ENCODE peak calls at places on chromosomes 13 and 19, in seven cellular contexts. One of them, this sample, is unnamed.

GRCh38 chr19:45293682-45294081 is 29.0 kb downstream of the CKM start:
- DNase-seq in tibial nerve: no peak
- DNase-seq in suprapubic skin: no peak
- DNase-seq in A549: no peak
- DNase-seq in upper lobe of left lung: no peak
- DNase-seq in K562: no peak
- DNase-seq in stomach: no peak
- DNase-seq in this sample: no peak

GRCh38 chr19:39207293-39207836 is 3.3 kb upstream of the SYCN start:
- DNase-seq in tibial nerve: no peak
- DNase-seq in suprapubic skin: no peak
- DNase-seq in A549: no peak
- DNase-seq in upper lobe of left lung: no peak
- DNase-seq in K562: no peak
- DNase-seq in stomach: no peak
- DNase-seq in this sample: no peak

GRCh38 chr13:41942462-41943094 is 18.3 kb downstream of the VWA8 start:
- DNase-seq in tibial nerve: no peak
- DNase-seq in suprapubic skin: no peak
- DNase-seq in A549: peak; percentile 55
- DNase-seq in upper lobe of left lung: no peak
- DNase-seq in K562: peak; percentile 18
- DNase-seq in stomach: no peak
- DNase-seq in this sample: no peak

GRCh38 chr13:64778002-64778401 is 2452.1 kb downstream of the PCDH9 start:
- DNase-seq in tibial nerve: no peak
- DNase-seq in suprapubic skin: no peak
- DNase-seq in A549: no peak
- DNase-seq in upper lobe of left lung: no peak
- DNase-seq in K562: no peak
- DNase-seq in stomach: no peak
- DNase-seq in this sample: no peak

GRCh38 chr13:47114030-47114429 is 217.2 kb upstream of the HTR2A start:
- DNase-seq in tibial nerve: no peak
- DNase-seq in suprapubic skin: no peak
- DNase-seq in A549: no peak
- DNase-seq in upper lobe of left lung: no peak
- DNase-seq in K562: no peak
- DNase-seq in stomach: no peak
- DNase-seq in this sample: no peak

GRCh38 chr19:46211201-46211881 is 18.2 kb upstream of the IGFL1 start:
- DNase-seq in tibial nerve: no peak
- DNase-seq in suprapubic skin: no peak
- DNase-seq in A549: peak; percentile 80
- DNase-seq in upper lobe of left lung: peak; percentile 36
- DNase-seq in K562: no peak
- DNase-seq in stomach: peak; percentile 53
- DNase-seq in this sample: no peak

GRCh38 chr13:23754506-23754905 is 134.7 kb downstream of the MIPEP start:
- DNase-seq in tibial nerve: no peak
- DNase-seq in suprapubic skin: no peak
- DNase-seq in A549: no peak
- DNase-seq in upper lobe of left lung: no peak
- DNase-seq in K562: no peak
- DNase-seq in stomach: no peak
- DNase-seq in this sample: no peak

GRCh38 chr19:49497047-49497789 is 984 bp downstream of the RPS11 start:
- DNase-seq in tibial nerve: peak; percentile 51
- DNase-seq in suprapubic skin: peak; percentile 88
- DNase-seq in A549: peak; percentile 79
- DNase-seq in upper lobe of left lung: peak; percentile 88
- DNase-seq in K562: peak; percentile 70
- DNase-seq in stomach: peak; percentile 78
- DNase-seq in this sample: peak; percentile 81

GRCh38 chr19:2561221-2561620 is 85.3 kb downstream of the GADD45B start:
- DNase-seq in tibial nerve: no peak
- DNase-seq in suprapubic skin: no peak
- DNase-seq in A549: no peak
- DNase-seq in upper lobe of left lung: no peak
- DNase-seq in K562: no peak
- DNase-seq in stomach: no peak
- DNase-seq in this sample: peak; percentile 39

GRCh38 chr19:35066691-35067563 is 25.4 kb downstream of the HPN start:
- DNase-seq in tibial nerve: peak; percentile 91
- DNase-seq in suprapubic skin: peak; percentile 90
- DNase-seq in A549: peak; percentile 93
- DNase-seq in upper lobe of left lung: peak; percentile 83
- DNase-seq in K562: peak; percentile 89
- DNase-seq in stomach: peak; percentile 91
- DNase-seq in this sample: peak; percentile 89

GRCh38 chr19:47707135-47707925 is 5.9 kb upstream of the EHD2 start:
- DNase-seq in tibial nerve: no peak
- DNase-seq in suprapubic skin: no peak
- DNase-seq in A549: peak; percentile 93
- DNase-seq in upper lobe of left lung: peak; percentile 67
- DNase-seq in K562: peak; percentile 72
- DNase-seq in stomach: peak; percentile 82
- DNase-seq in this sample: peak; percentile 88

GRCh38 chr13:62919491-62919890 is 1503.8 kb upstream of the PCDH20 start:
- DNase-seq in tibial nerve: no peak
- DNase-seq in suprapubic skin: peak; percentile 42
- DNase-seq in A549: no peak
- DNase-seq in upper lobe of left lung: no peak
- DNase-seq in K562: no peak
- DNase-seq in stomach: no peak
- DNase-seq in this sample: no peak

GRCh38 chr19:1992759-1993260 is 22.7 kb downstream of the BTBD2 start:
- DNase-seq in tibial nerve: no peak
- DNase-seq in suprapubic skin: no peak
- DNase-seq in A549: peak; percentile 24
- DNase-seq in upper lobe of left lung: no peak
- DNase-seq in K562: peak; percentile 95
- DNase-seq in stomach: no peak
- DNase-seq in this sample: peak; percentile 64

GRCh38 chr19:38514812-38515633 is 81.5 kb downstream of the RYR1 start:
- DNase-seq in tibial nerve: peak; percentile 24
- DNase-seq in suprapubic skin: no peak
- DNase-seq in A549: peak; percentile 83
- DNase-seq in upper lobe of left lung: peak; percentile 67
- DNase-seq in K562: peak; percentile 87
- DNase-seq in stomach: peak; percentile 72
- DNase-seq in this sample: peak; percentile 73

GRCh38 chr13:114116734-114117133 is 15.7 kb downstream of the RASA3 start:
- DNase-seq in tibial nerve: no peak
- DNase-seq in suprapubic skin: peak; percentile 29
- DNase-seq in A549: no peak
- DNase-seq in upper lobe of left lung: no peak
- DNase-seq in K562: no peak
- DNase-seq in stomach: no peak
- DNase-seq in this sample: no peak

GRCh38 chr13:30713133-30713532 is 22.2 kb upstream of the ALOX5AP start:
- DNase-seq in tibial nerve: no peak
- DNase-seq in suprapubic skin: no peak
- DNase-seq in A549: peak; percentile 20
- DNase-seq in upper lobe of left lung: peak; percentile 73
- DNase-seq in K562: no peak
- DNase-seq in stomach: no peak
- DNase-seq in this sample: no peak

GRCh38 chr13:30711375-30711774 is 24.0 kb upstream of the ALOX5AP start:
- DNase-seq in tibial nerve: no peak
- DNase-seq in suprapubic skin: no peak
- DNase-seq in A549: peak; percentile 8
- DNase-seq in upper lobe of left lung: no peak
- DNase-seq in K562: no peak
- DNase-seq in stomach: no peak
- DNase-seq in this sample: no peak

GRCh38 chr13:30714629-30715028 is 20.7 kb upstream of the ALOX5AP start:
- DNase-seq in tibial nerve: no peak
- DNase-seq in suprapubic skin: no peak
- DNase-seq in A549: no peak
- DNase-seq in upper lobe of left lung: peak; percentile 63
- DNase-seq in K562: no peak
- DNase-seq in stomach: no peak
- DNase-seq in this sample: no peak

GRCh38 chr13:30710442-30710841 is 24.9 kb upstream of the ALOX5AP start:
- DNase-seq in tibial nerve: no peak
- DNase-seq in suprapubic skin: no peak
- DNase-seq in A549: no peak
- DNase-seq in upper lobe of left lung: no peak
- DNase-seq in K562: no peak
- DNase-seq in stomach: no peak
- DNase-seq in this sample: no peak

GRCh38 chr13:30711837-30712236 is 23.5 kb upstream of the ALOX5AP start:
- DNase-seq in tibial nerve: no peak
- DNase-seq in suprapubic skin: no peak
- DNase-seq in A549: no peak
- DNase-seq in upper lobe of left lung: no peak
- DNase-seq in K562: no peak
- DNase-seq in stomach: no peak
- DNase-seq in this sample: no peak
- TF ChIP-seq EP300 in tibial nerve: no peak
- TF ChIP-seq EP300 in suprapubic skin: no peak
- TF ChIP-seq EP300 in A549: no peak
- TF ChIP-seq EP300 in upper lobe of left lung: no peak
- TF ChIP-seq EP300 in K562: no peak
- TF ChIP-seq EP300 in stomach: no peak
- TF ChIP-seq EP300 in this sample: no peak

GRCh38 chr19:14520543-14520942 is 2.3 kb upstream of the DNAJB1 start:
- DNase-seq in tibial nerve: no peak
- DNase-seq in suprapubic skin: no peak
- DNase-seq in A549: no peak
- DNase-seq in upper lobe of left lung: no peak
- DNase-seq in K562: no peak
- DNase-seq in stomach: no peak
- DNase-seq in this sample: no peak

GRCh38 chr19:14517446-14517839 is 754 bp downstream of the DNAJB1 start:
- DNase-seq in tibial nerve: no peak
- DNase-seq in suprapubic skin: peak; percentile 76
- DNase-seq in A549: no peak
- DNase-seq in upper lobe of left lung: no peak
- DNase-seq in K562: no peak
- DNase-seq in stomach: no peak
- DNase-seq in this sample: no peak

GRCh38 chr19:14517840-14518505 is at the start of gene DNAJB1:
- DNase-seq in tibial nerve: peak; percentile 69
- DNase-seq in suprapubic skin: peak; percentile 85
- DNase-seq in A549: peak; percentile 64
- DNase-seq in upper lobe of left lung: peak; percentile 92
- DNase-seq in K562: peak; percentile 87
- DNase-seq in stomach: peak; percentile 83
- DNase-seq in this sample: peak; percentile 92

GRCh38 chr19:14519860-14520407 is 1.7 kb upstream of the DNAJB1 start:
- DNase-seq in tibial nerve: no peak
- DNase-seq in suprapubic skin: no peak
- DNase-seq in A549: peak; percentile 89
- DNase-seq in upper lobe of left lung: peak; percentile 48
- DNase-seq in K562: no peak
- DNase-seq in stomach: peak; percentile 57
- DNase-seq in this sample: no peak

DNA sequence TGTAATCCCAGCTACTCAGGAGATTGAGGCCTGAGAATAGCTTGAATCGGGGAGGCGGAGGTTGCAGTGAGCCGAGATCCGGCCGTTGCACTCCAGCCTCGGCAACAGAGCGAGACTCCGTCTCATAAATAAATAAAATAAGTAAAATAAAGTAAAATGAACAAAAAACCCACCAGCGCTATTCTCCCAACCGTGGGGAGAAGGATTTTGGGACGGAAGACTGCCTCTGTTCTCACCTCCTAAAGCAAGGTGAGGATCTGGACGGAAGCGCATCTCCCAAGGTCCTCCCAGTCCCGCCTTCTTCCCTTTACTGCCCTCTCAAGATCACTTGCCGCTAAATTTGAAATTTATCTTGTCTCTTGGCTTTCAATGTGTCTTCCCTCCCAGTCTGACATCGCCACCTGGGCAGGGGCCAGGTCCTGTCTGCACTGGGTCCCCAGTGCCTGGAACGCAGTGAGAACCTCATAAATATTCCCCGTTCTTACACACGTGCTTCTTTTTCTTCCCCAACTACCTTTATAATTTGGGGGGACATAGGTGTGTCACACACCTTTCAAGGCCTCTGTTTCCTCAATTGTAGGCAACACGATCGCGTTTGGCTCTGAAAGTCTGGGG is 1.2 kb upstream of the DNAJB1 start:
- DNase-seq in tibial nerve: no peak
- DNase-seq in suprapubic skin: no peak
- DNase-seq in A549: no peak
- DNase-seq in upper lobe of left lung: no peak
- DNase-seq in K562: no peak
- DNase-seq in stomach: no peak
- DNase-seq in this sample: no peak
- H3K4me1 ChIP-seq in tibial nerve: peaks cover 2% of the 10 kb centered on the region
- H3K4me1 ChIP-seq in suprapubic skin: peaks cover 48% of the 10 kb centered on the region
- H3K4me1 ChIP-seq in A549: peaks cover 54% of the 10 kb centered on the region
- H3K4me1 ChIP-seq in upper lobe of left lung: peaks cover 35% of the 10 kb centered on the region
- H3K4me1 ChIP-seq in K562: peaks cover 46% of the 10 kb centered on the region
- H3K4me1 ChIP-seq in stomach: peaks cover 42% of the 10 kb centered on the region
- H3K4me1 ChIP-seq in this sample: no peaks in the 10 kb centered on the region

DNA sequence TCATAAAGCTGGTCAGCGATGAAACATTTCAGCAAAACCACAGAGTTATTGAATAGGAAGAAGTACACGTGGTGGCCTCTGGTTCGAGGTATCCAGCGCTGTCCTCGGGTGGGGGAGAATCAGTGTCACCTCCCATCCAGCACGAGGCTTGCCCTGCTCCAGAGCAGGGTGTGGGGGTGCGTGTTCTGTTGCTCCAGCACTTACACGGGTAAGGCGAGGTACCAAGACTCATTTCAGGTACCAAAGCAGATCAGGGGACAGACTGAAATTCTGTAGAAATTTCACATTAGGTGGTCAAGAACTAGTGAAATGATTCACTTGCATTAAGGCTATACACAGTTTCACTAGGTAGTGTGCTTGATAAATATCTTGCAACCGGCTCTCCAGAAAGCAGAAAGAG is 164.2 kb upstream of the SOX1 start:
- DNase-seq in tibial nerve: no peak
- DNase-seq in suprapubic skin: no peak
- DNase-seq in A549: no peak
- DNase-seq in upper lobe of left lung: no peak
- DNase-seq in K562: no peak
- DNase-seq in stomach: no peak
- DNase-seq in this sample: peak; percentile 27
- H3K9me3 ChIP-seq in tibial nerve: no peaks in the 10 kb centered on the region
- H3K9me3 ChIP-seq in suprapubic skin: no peaks in the 10 kb centered on the region
- H3K9me3 ChIP-seq in A549: no peaks in the 10 kb centered on the region
- H3K9me3 ChIP-seq in upper lobe of left lung: no peaks in the 10 kb centered on the region
- H3K9me3 ChIP-seq in K562: no peaks in the 10 kb centered on the region
- H3K9me3 ChIP-seq in stomach: no peaks in the 10 kb centered on the region
- H3K9me3 ChIP-seq in this sample: no peaks in the 10 kb centered on the region

GRCh38 chr19:27972291-27973040 is 1240.5 kb downstream of the UQCRFS1 start:
- DNase-seq in tibial nerve: no peak
- DNase-seq in suprapubic skin: no peak
- DNase-seq in A549: no peak
- DNase-seq in upper lobe of left lung: no peak
- DNase-seq in K562: no peak
- DNase-seq in stomach: no peak
- DNase-seq in this sample: no peak
- TF ChIP-seq EP300 in tibial nerve: no peak
- TF ChIP-seq EP300 in suprapubic skin: no peak
- TF ChIP-seq EP300 in A549: no peak
- TF ChIP-seq EP300 in upper lobe of left lung: no peak
- TF ChIP-seq EP300 in K562: no peak
- TF ChIP-seq EP300 in stomach: no peak
- TF ChIP-seq EP300 in this sample: no peak

GRCh38 chr19:17112271-17112670 is 36.7 kb downstream of the MYO9B start:
- DNase-seq in tibial nerve: no peak
- DNase-seq in suprapubic skin: no peak
- DNase-seq in A549: no peak
- DNase-seq in upper lobe of left lung: no peak
- DNase-seq in K562: no peak
- DNase-seq in stomach: no peak
- DNase-seq in this sample: no peak
- H3K4me1 ChIP-seq in tibial nerve: no peaks in the 10 kb centered on the region
- H3K4me1 ChIP-seq in suprapubic skin: peaks cover 57% of the 10 kb centered on the region
- H3K4me1 ChIP-seq in A549: peaks cover 20% of the 10 kb centered on the region
- H3K4me1 ChIP-seq in upper lobe of left lung: peaks cover 21% of the 10 kb centered on the region
- H3K4me1 ChIP-seq in K562: peaks cover 24% of the 10 kb centered on the region
- H3K4me1 ChIP-seq in stomach: peaks cover 39% of the 10 kb centered on the region
- H3K4me1 ChIP-seq in this sample: no peaks in the 10 kb centered on the region

This sample was measured in sigmoid colon.